ENCODE peak calls at places on chromosomes 6 and 20, in nine cellular contexts. One of them, this sample, is unnamed.

GRCh38 chr6:161973064-161973463 is 699.2 kb upstream of the AGPAT4 start:
- DNase-seq in cardiac muscle cell: no peak
- DNase-seq in upper lobe of right lung: no peak
- DNase-seq in adrenal gland: no peak
- DNase-seq in PC-3: no peak
- DNase-seq in psoas muscle: no peak
- DNase-seq in ascending aorta: no peak
- DNase-seq in fibroblast of lung: no peak
- DNase-seq in body of pancreas: no peak
- DNase-seq in this sample: no peak

GRCh38 chr20:56797023-56797422 is 167.9 kb downstream of the TFAP2C start:
- DNase-seq in psoas muscle: no peak
- DNase-seq in body of pancreas: no peak
- DNase-seq in PC-3: no peak
- DNase-seq in upper lobe of right lung: no peak
- DNase-seq in ascending aorta: no peak
- DNase-seq in fibroblast of lung: no peak
- DNase-seq in adrenal gland: no peak
- DNase-seq in cardiac muscle cell: no peak
- DNase-seq in this sample: no peak

GRCh38 chr20:17431621-17432364 is 99.4 kb downstream of the BFSP1 start:
- DNase-seq in psoas muscle: peak
- DNase-seq in adrenal gland: peak
- DNase-seq in PC-3: peak
- DNase-seq in body of pancreas: peak
- DNase-seq in ascending aorta: no peak
- DNase-seq in cardiac muscle cell: peak
- DNase-seq in upper lobe of right lung: peak
- DNase-seq in fibroblast of lung: peak
- DNase-seq in this sample: peak

GRCh38 chr20:18092890-18093289 is 35.2 kb upstream of the OVOL2 start:
- DNase-seq in ascending aorta: no peak
- DNase-seq in PC-3: no peak
- DNase-seq in body of pancreas: no peak
- DNase-seq in fibroblast of lung: no peak
- DNase-seq in adrenal gland: no peak
- DNase-seq in cardiac muscle cell: no peak
- DNase-seq in psoas muscle: no peak
- DNase-seq in upper lobe of right lung: no peak
- DNase-seq in this sample: no peak

GRCh38 chr6:33904050-33904827 is 100.4 kb upstream of the MLN start:
- DNase-seq in cardiac muscle cell: no peak
- DNase-seq in psoas muscle: no peak
- DNase-seq in PC-3: no peak
- DNase-seq in fibroblast of lung: no peak
- DNase-seq in ascending aorta: no peak
- DNase-seq in adrenal gland: no peak
- DNase-seq in upper lobe of right lung: peak
- DNase-seq in body of pancreas: peak
- DNase-seq in this sample: no peak

GRCh38 chr6:142009647-142010046 is 123.1 kb upstream of the GJE1 start:
- DNase-seq in body of pancreas: no peak
- DNase-seq in fibroblast of lung: peak
- DNase-seq in PC-3: peak
- DNase-seq in upper lobe of right lung: no peak
- DNase-seq in psoas muscle: no peak
- DNase-seq in ascending aorta: no peak
- DNase-seq in cardiac muscle cell: peak
- DNase-seq in adrenal gland: no peak
- DNase-seq in this sample: no peak

GRCh38 chr20:10469599-10469998 is 34.5 kb downstream of the SLX4IP start:
- DNase-seq in psoas muscle: peak
- DNase-seq in cardiac muscle cell: peak
- DNase-seq in fibroblast of lung: peak
- DNase-seq in adrenal gland: peak
- DNase-seq in PC-3: peak
- DNase-seq in body of pancreas: peak
- DNase-seq in ascending aorta: peak
- DNase-seq in upper lobe of right lung: no peak
- DNase-seq in this sample: peak

GRCh38 chr6:130178692-130179091 is 44.1 kb downstream of the SAMD3 start:
- DNase-seq in upper lobe of right lung: no peak
- DNase-seq in PC-3: peak
- DNase-seq in fibroblast of lung: peak
- DNase-seq in psoas muscle: no peak
- DNase-seq in body of pancreas: no peak
- DNase-seq in cardiac muscle cell: peak
- DNase-seq in adrenal gland: peak
- DNase-seq in ascending aorta: no peak
- DNase-seq in this sample: peak

GRCh38 chr6:150293423-150294280 is 75.2 kb upstream of the IYD start:
- DNase-seq in cardiac muscle cell: peak
- DNase-seq in psoas muscle: no peak
- DNase-seq in PC-3: peak
- DNase-seq in body of pancreas: no peak
- DNase-seq in ascending aorta: no peak
- DNase-seq in fibroblast of lung: peak
- DNase-seq in upper lobe of right lung: no peak
- DNase-seq in adrenal gland: no peak
- DNase-seq in this sample: peak

GRCh38 chr20:4441871-4442270 is 279.8 kb upstream of the PRND start:
- DNase-seq in cardiac muscle cell: no peak
- DNase-seq in ascending aorta: no peak
- DNase-seq in adrenal gland: no peak
- DNase-seq in PC-3: no peak
- DNase-seq in fibroblast of lung: no peak
- DNase-seq in upper lobe of right lung: no peak
- DNase-seq in psoas muscle: no peak
- DNase-seq in body of pancreas: no peak
- DNase-seq in this sample: no peak

GRCh38 chr20:35226775-35227681 is 538 bp downstream of the MMP24 start:
- DNase-seq in upper lobe of right lung: peak
- DNase-seq in fibroblast of lung: peak
- DNase-seq in ascending aorta: no peak
- DNase-seq in body of pancreas: peak
- DNase-seq in PC-3: peak
- DNase-seq in adrenal gland: peak
- DNase-seq in cardiac muscle cell: peak
- DNase-seq in psoas muscle: peak
- DNase-seq in this sample: peak

GRCh38 chr6:160015778-160016684 is 47.1 kb downstream of the IGF2R start:
- DNase-seq in body of pancreas: no peak
- DNase-seq in adrenal gland: no peak
- DNase-seq in upper lobe of right lung: no peak
- DNase-seq in fibroblast of lung: no peak
- DNase-seq in psoas muscle: no peak
- DNase-seq in ascending aorta: no peak
- DNase-seq in cardiac muscle cell: no peak
- DNase-seq in PC-3: no peak
- DNase-seq in this sample: no peak

GRCh38 chr6:163709255-163709654 is 294.7 kb downstream of the QKI start:
- DNase-seq in PC-3: no peak
- DNase-seq in upper lobe of right lung: no peak
- DNase-seq in psoas muscle: no peak
- DNase-seq in ascending aorta: no peak
- DNase-seq in fibroblast of lung: no peak
- DNase-seq in body of pancreas: no peak
- DNase-seq in adrenal gland: no peak
- DNase-seq in cardiac muscle cell: no peak
- DNase-seq in this sample: no peak

GRCh38 chr6:122129313-122130025 is 270.0 kb upstream of the HSF2 start:
- DNase-seq in adrenal gland: no peak
- DNase-seq in body of pancreas: no peak
- DNase-seq in cardiac muscle cell: no peak
- DNase-seq in upper lobe of right lung: no peak
- DNase-seq in PC-3: no peak
- DNase-seq in ascending aorta: no peak
- DNase-seq in fibroblast of lung: no peak
- DNase-seq in psoas muscle: no peak
- DNase-seq in this sample: peak

GRCh38 chr6:31578461-31579118 is 3.2 kb downstream of the TNF start:
- DNase-seq in PC-3: peak
- DNase-seq in cardiac muscle cell: no peak
- DNase-seq in body of pancreas: peak
- DNase-seq in upper lobe of right lung: no peak
- DNase-seq in adrenal gland: no peak
- DNase-seq in ascending aorta: no peak
- DNase-seq in psoas muscle: no peak
- DNase-seq in fibroblast of lung: no peak
- DNase-seq in this sample: no peak

GRCh38 chr6:160139420-160139851 is 17.8 kb downstream of the SLC22A1 start:
- DNase-seq in adrenal gland: peak
- DNase-seq in cardiac muscle cell: peak
- DNase-seq in fibroblast of lung: peak
- DNase-seq in psoas muscle: no peak
- DNase-seq in upper lobe of right lung: peak
- DNase-seq in PC-3: peak
- DNase-seq in body of pancreas: no peak
- DNase-seq in ascending aorta: peak
- DNase-seq in this sample: peak

GRCh38 chr6:148455674-148456559 is 113.3 kb downstream of the SASH1 start:
- DNase-seq in ascending aorta: no peak
- DNase-seq in upper lobe of right lung: no peak
- DNase-seq in body of pancreas: no peak
- DNase-seq in psoas muscle: no peak
- DNase-seq in PC-3: no peak
- DNase-seq in fibroblast of lung: no peak
- DNase-seq in cardiac muscle cell: no peak
- DNase-seq in adrenal gland: no peak
- DNase-seq in this sample: no peak

GRCh38 chr6:89082439-89082838 is 1.9 kb downstream of the PNRC1 start:
- DNase-seq in psoas muscle: no peak
- DNase-seq in PC-3: peak
- DNase-seq in body of pancreas: no peak
- DNase-seq in ascending aorta: no peak
- DNase-seq in adrenal gland: no peak
- DNase-seq in cardiac muscle cell: peak
- DNase-seq in fibroblast of lung: peak
- DNase-seq in upper lobe of right lung: no peak
- DNase-seq in this sample: peak

GRCh38 chr20:10268636-10269035 is 50.0 kb downstream of the SNAP25 start:
- DNase-seq in PC-3: no peak
- DNase-seq in upper lobe of right lung: no peak
- DNase-seq in cardiac muscle cell: no peak
- DNase-seq in adrenal gland: no peak
- DNase-seq in body of pancreas: no peak
- DNase-seq in fibroblast of lung: no peak
- DNase-seq in ascending aorta: no peak
- DNase-seq in psoas muscle: no peak
- DNase-seq in this sample: no peak

GRCh38 chr20:2236266-2236665 is 59.5 kb upstream of the TGM3 start:
- DNase-seq in body of pancreas: no peak
- DNase-seq in adrenal gland: no peak
- DNase-seq in PC-3: no peak
- DNase-seq in cardiac muscle cell: peak
- DNase-seq in fibroblast of lung: no peak
- DNase-seq in upper lobe of right lung: no peak
- DNase-seq in psoas muscle: no peak
- DNase-seq in ascending aorta: no peak
- DNase-seq in this sample: no peak

GRCh38 chr20:49887828-49888340 is 27.4 kb downstream of the SPATA2 start:
- DNase-seq in fibroblast of lung: no peak
- DNase-seq in upper lobe of right lung: no peak
- DNase-seq in cardiac muscle cell: no peak
- DNase-seq in psoas muscle: no peak
- DNase-seq in body of pancreas: no peak
- DNase-seq in PC-3: no peak
- DNase-seq in adrenal gland: peak
- DNase-seq in ascending aorta: peak
- DNase-seq in this sample: no peak

GRCh38 chr6:32191696-32192607 is 491 bp downstream of the GPSM3 start:
- DNase-seq in body of pancreas: no peak
- DNase-seq in cardiac muscle cell: no peak
- DNase-seq in upper lobe of right lung: no peak
- DNase-seq in adrenal gland: no peak
- DNase-seq in PC-3: no peak
- DNase-seq in ascending aorta: no peak
- DNase-seq in psoas muscle: no peak
- DNase-seq in fibroblast of lung: no peak
- DNase-seq in this sample: no peak

GRCh38 chr6:138455746-138456392 is 43.4 kb downstream of the NHSL1 start:
- DNase-seq in ascending aorta: no peak
- DNase-seq in fibroblast of lung: peak
- DNase-seq in body of pancreas: peak
- DNase-seq in PC-3: peak
- DNase-seq in adrenal gland: no peak
- DNase-seq in psoas muscle: no peak
- DNase-seq in cardiac muscle cell: peak
- DNase-seq in upper lobe of right lung: no peak
- DNase-seq in this sample: peak

GRCh38 chr6:167799033-167799933 is 27.4 kb upstream of the AFDN start:
- DNase-seq in cardiac muscle cell: peak
- DNase-seq in body of pancreas: peak
- DNase-seq in upper lobe of right lung: no peak
- DNase-seq in fibroblast of lung: no peak
- DNase-seq in PC-3: no peak
- DNase-seq in psoas muscle: no peak
- DNase-seq in ascending aorta: no peak
- DNase-seq in adrenal gland: no peak
- DNase-seq in this sample: no peak
- TF ChIP-seq CTCF in cardiac muscle cell: no peak
- TF ChIP-seq CTCF in body of pancreas: no peak
- TF ChIP-seq CTCF in upper lobe of right lung: no peak
- TF ChIP-seq CTCF in fibroblast of lung: no peak
- TF ChIP-seq CTCF in PC-3: no peak
- TF ChIP-seq CTCF in psoas muscle: no peak
- TF ChIP-seq CTCF in ascending aorta: no peak
- TF ChIP-seq CTCF in adrenal gland: no peak
- TF ChIP-seq CTCF in this sample: no peak

GRCh38 chr6:44653091-44653490 is 265.6 kb downstream of the CDC5L start:
- DNase-seq in PC-3: no peak
- DNase-seq in adrenal gland: no peak
- DNase-seq in psoas muscle: no peak
- DNase-seq in ascending aorta: no peak
- DNase-seq in cardiac muscle cell: no peak
- DNase-seq in body of pancreas: no peak
- DNase-seq in upper lobe of right lung: peak
- DNase-seq in fibroblast of lung: no peak
- DNase-seq in this sample: no peak
- H3K4me3 ChIP-seq in PC-3: no peak
- H3K4me3 ChIP-seq in adrenal gland: no peak
- H3K4me3 ChIP-seq in psoas muscle: no peak
- H3K4me3 ChIP-seq in ascending aorta: no peak
- H3K4me3 ChIP-seq in cardiac muscle cell: no peak
- H3K4me3 ChIP-seq in body of pancreas: no peak
- H3K4me3 ChIP-seq in upper lobe of right lung: no peak
- H3K4me3 ChIP-seq in fibroblast of lung: no peak
- H3K4me3 ChIP-seq in this sample: no peak

GRCh38 chr6:154732538-154732823 is 735 bp upstream of the SCAF8 start:
- DNase-seq in fibroblast of lung: no peak
- DNase-seq in psoas muscle: no peak
- DNase-seq in ascending aorta: no peak
- DNase-seq in upper lobe of right lung: no peak
- DNase-seq in PC-3: peak
- DNase-seq in adrenal gland: no peak
- DNase-seq in cardiac muscle cell: no peak
- DNase-seq in body of pancreas: no peak
- DNase-seq in this sample: no peak
- TF ChIP-seq CTCF in fibroblast of lung: no peak
- TF ChIP-seq CTCF in psoas muscle: no peak
- TF ChIP-seq CTCF in ascending aorta: no peak
- TF ChIP-seq CTCF in upper lobe of right lung: no peak
- TF ChIP-seq CTCF in PC-3: no peak
- TF ChIP-seq CTCF in adrenal gland: no peak
- TF ChIP-seq CTCF in cardiac muscle cell: no peak
- TF ChIP-seq CTCF in body of pancreas: no peak
- TF ChIP-seq CTCF in this sample: no peak

GRCh38 chr20:62707981-62708521 is 585 bp upstream of the NTSR1 start:
- DNase-seq in upper lobe of right lung: no peak
- DNase-seq in cardiac muscle cell: no peak
- DNase-seq in adrenal gland: no peak
- DNase-seq in body of pancreas: no peak
- DNase-seq in ascending aorta: no peak
- DNase-seq in psoas muscle: peak
- DNase-seq in fibroblast of lung: no peak
- DNase-seq in PC-3: peak
- DNase-seq in this sample: no peak
- H3K4me3 ChIP-seq in upper lobe of right lung: no peak
- H3K4me3 ChIP-seq in cardiac muscle cell: no peak
- H3K4me3 ChIP-seq in adrenal gland: no peak
- H3K4me3 ChIP-seq in body of pancreas: no peak
- H3K4me3 ChIP-seq in ascending aorta: no peak
- H3K4me3 ChIP-seq in psoas muscle: no peak
- H3K4me3 ChIP-seq in fibroblast of lung: no peak
- H3K4me3 ChIP-seq in PC-3: peak
- H3K4me3 ChIP-seq in this sample: no peak

This sample was measured in fibroblast of mammary gland.